ENCODE peak calls at places on chromosomes 5 and 9, in five cellular contexts. H is CD14-positive monocyte; M is activated CD8-positive, alpha-beta memory T cell treated with anti-CD3 and anti-CD28 coated beads for 4 hours; Z is transverse colon; Q is iPS DF 6.9. L is an unnamed sample.

GRCh38 chr5:6475626-6476312 is 27.1 kb downstream of the UBE2QL1 start:
- DNase-seq in Q (peak; percentile 33), H (no peak), Z (no peak), M (no peak), L (no peak)

GRCh38 chr5:148681157-148682131 is 27.1 kb upstream of the HTR4 start:
- DNase-seq in H (no peak), Z (no peak), M (no peak), Q (no peak), L (no peak)

GRCh38 chr9:18018661-18019060 is 439.8 kb downstream of the SH3GL2 start:
- DNase-seq in M (no peak), H (no peak), Q (no peak), Z (peak; percentile 51), L (no peak)

GRCh38 chr5:60972225-60972624 is 27.2 kb downstream of the NDUFAF2 start:
- DNase-seq in M (peak; percentile 19), Z (no peak), Q (no peak), H (no peak), L (no peak)

GRCh38 chr5:117638581-117638980 is 1064.0 kb upstream of the SEMA6A start:
- DNase-seq in Q (no peak), H (no peak), M (no peak), Z (no peak), L (no peak)

GRCh38 chr9:96080364-96080763 is 204.9 kb downstream of the ERCC6L2 start:
- DNase-seq in H (no peak), M (no peak), Q (no peak), Z (no peak), L (no peak)

GRCh38 chr5:121833631-121834420 is 17.9 kb upstream of the FTMT start:
- DNase-seq in H (no peak), M (no peak), Q (no peak), Z (no peak), L (no peak)

GRCh38 chr9:123568691-123569342 is 212.8 kb downstream of the CRB2 start:
- DNase-seq in Q (no peak), M (no peak), Z (no peak), H (no peak), L (no peak)